ENCODE peak calls at places on chromosomes 12 and 14, in six cellular contexts. L is CD8-positive, alpha-beta memory T cell; K is fibroblast of lung; O is ascending aorta; S is thoracic aorta; N is body of pancreas. P is an unnamed sample.

GRCh38 chr12:115223322-115223721 is 539.3 kb upstream of the TBX3 start:
- DNase-seq in L (no peak), K (peak; percentile 85), O (no peak), S (no peak), N (no peak), P (no peak)

GRCh38 chr14:97779140-97779539 is 982.0 kb downstream of the VRK1 start:
- DNase-seq in L (no peak), K (no peak), O (no peak), S (no peak), N (no peak), P (no peak)

GRCh38 chr12:11651377-11651776 is 1.9 kb downstream of the ETV6 start:
- DNase-seq in L (no peak), K (peak; percentile 12), O (no peak), S (no peak), N (no peak), P (no peak)

GRCh38 chr12:102769323-102769916 is 147.6 kb downstream of the PAH start:
- DNase-seq in L (peak; percentile 47), K (peak; percentile 54), O (peak; percentile 67), S (no peak), N (peak; percentile 55), P (peak; percentile 61)

GRCh38 chr12:95998611-95999300 is 2.6 kb upstream of the HAL start:
- DNase-seq in L (peak; percentile 61), K (peak; percentile 69), O (no peak), S (no peak), N (peak; percentile 74), P (peak; percentile 61)

GRCh38 chr14:84036863-84037262 is 1493.1 kb upstream of the FLRT2 start:
- DNase-seq in L (no peak), K (peak; percentile 62), O (no peak), S (no peak), N (no peak), P (no peak)

GRCh38 chr12:3032770-3033537 is 44.2 kb upstream of the TSPAN9 start:
- DNase-seq in L (no peak), K (no peak), O (no peak), S (no peak), N (peak; percentile 31), P (no peak)

GRCh38 chr12:116459921-116460666 is 99.1 kb upstream of the MAP1LC3B2 start:
- DNase-seq in L (no peak), K (no peak), O (no peak), S (no peak), N (no peak), P (no peak)

GRCh38 chr14:64556526-64556925 is 6.8 kb downstream of the PPP1R36 start:
- DNase-seq in L (no peak), K (peak; percentile 86), O (no peak), S (no peak), N (no peak), P (no peak)

GRCh38 chr12:14618990-14619389 is 51.3 kb upstream of the PLBD1 start:
- DNase-seq in L (no peak), K (peak; percentile 33), O (no peak), S (no peak), N (peak; percentile 30), P (no peak)

GRCh38 chr12:102483466-102483865 is 3.1 kb upstream of the IGF1 start:
- DNase-seq in L (no peak), K (no peak), O (no peak), S (no peak), N (no peak), P (no peak)

GRCh38 chr12:107347261-107347660 is 253.9 kb upstream of the CRY1 start:
- DNase-seq in L (no peak), K (no peak), O (no peak), S (no peak), N (no peak), P (no peak)

GRCh38 chr14:60327447-60328331 is 78.7 kb downstream of the PPM1A start:
- DNase-seq in L (peak; percentile 49), K (peak; percentile 30), O (no peak), S (no peak), N (peak; percentile 75), P (no peak)

GRCh38 chr14:44989497-44990440 is 27.8 kb downstream of the TOGARAM1 start:
- DNase-seq in L (no peak), K (no peak), O (no peak), S (no peak), N (no peak), P (no peak)

GRCh38 chr14:99562848-99563748 is 40.9 kb downstream of the CCDC85C start:
- DNase-seq in L (no peak), K (peak; percentile 72), O (peak; percentile 80), S (no peak), N (peak; percentile 95), P (peak; percentile 89)

GRCh38 chr14:84814391-84814790 is 715.6 kb upstream of the FLRT2 start:
- DNase-seq in L (no peak), K (no peak), O (no peak), S (no peak), N (no peak), P (no peak)

GRCh38 chr14:77882098-77882497 is 82.2 kb downstream of the ADCK1 start:
- DNase-seq in L (no peak), K (no peak), O (no peak), S (no peak), N (peak; percentile 54), P (no peak)

GRCh38 chr12:102406033-102406584 is 74.3 kb downstream of the IGF1 start:
- DNase-seq in L (no peak), K (peak; percentile 23), O (no peak), S (no peak), N (peak; percentile 52), P (peak; percentile 55)

GRCh38 chr14:35331605-35332516 is 39.7 kb downstream of the PSMA6 start:
- DNase-seq in L (no peak), K (peak; percentile 75), O (no peak), S (no peak), N (peak; percentile 84), P (no peak)

GRCh38 chr14:89317051-89317691 is 99.9 kb downstream of the FOXN3 start:
- DNase-seq in L (no peak), K (no peak), O (no peak), S (no peak), N (no peak), P (no peak)

GRCh38 chr12:34297126-34297789 is 275.0 kb downstream of the ALG10 start:
- DNase-seq in L (peak; percentile 7), K (no peak), O (peak; percentile 21), S (no peak), N (no peak), P (no peak)
- H3K4me3 ChIP-seq in L (no peak overlapping the region), K (no peak overlapping the region), O (no peak overlapping the region), S (no peak overlapping the region), N (no peak overlapping the region), P (no peak overlapping the region)

GRCh38 chr14:22978873-22979671 is 3.3 kb downstream of the AJUBA start:
- DNase-seq in L (no peak), K (no peak), O (no peak), S (no peak), N (no peak), P (no peak)

GRCh38 chr14:22981090-22982012 is 1.0 kb downstream of the AJUBA start:
- DNase-seq in L (no peak), K (no peak), O (peak; percentile 73), S (no peak), N (no peak), P (no peak)

GRCh38 chr14:22979748-22980392 is 2.5 kb downstream of the AJUBA start:
- DNase-seq in L (no peak), K (no peak), O (peak; percentile 61), S (no peak), N (no peak), P (no peak)

GRCh38 chr14:22982013-22982476 is 306 bp downstream of the AJUBA start:
- DNase-seq in L (no peak), K (no peak), O (no peak), S (no peak), N (no peak), P (no peak)

DNA sequence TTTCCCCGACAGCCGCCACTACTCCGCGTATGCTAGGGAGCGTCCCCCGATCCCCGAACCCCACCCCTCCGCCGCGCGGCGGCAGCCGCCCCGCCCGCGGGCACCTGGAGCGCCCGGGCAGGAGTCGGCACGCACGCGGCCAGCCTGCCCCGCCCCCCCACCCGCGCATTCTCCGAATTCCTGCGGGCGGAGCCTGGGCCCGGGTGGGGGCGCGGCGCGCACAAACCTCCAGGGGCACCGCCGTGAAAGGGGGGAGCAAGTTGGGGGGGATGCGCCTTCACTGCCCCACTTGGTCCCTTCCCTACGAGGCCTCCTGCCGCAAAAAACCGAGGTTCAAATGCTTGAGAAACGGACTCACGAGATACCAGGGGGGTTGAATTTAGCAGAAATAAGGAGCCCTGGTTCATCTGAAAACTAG is 1.7 kb downstream of the AJUBA start:
- DNase-seq in L (peak; percentile 55), K (no peak), O (peak; percentile 72), S (no peak), N (peak; percentile 38), P (peak; percentile 57)
- H3K4me1 ChIP-seq in L (peaks cover 18% of the 10 kb centered on the region), K (peaks cover 29% of the 10 kb centered on the region), O (peaks cover 5% of the 10 kb centered on the region), S (peaks cover 39% of the 10 kb centered on the region), N (peaks cover 71% of the 10 kb centered on the region), P (peaks cover 44% of the 10 kb centered on the region)

DNA sequence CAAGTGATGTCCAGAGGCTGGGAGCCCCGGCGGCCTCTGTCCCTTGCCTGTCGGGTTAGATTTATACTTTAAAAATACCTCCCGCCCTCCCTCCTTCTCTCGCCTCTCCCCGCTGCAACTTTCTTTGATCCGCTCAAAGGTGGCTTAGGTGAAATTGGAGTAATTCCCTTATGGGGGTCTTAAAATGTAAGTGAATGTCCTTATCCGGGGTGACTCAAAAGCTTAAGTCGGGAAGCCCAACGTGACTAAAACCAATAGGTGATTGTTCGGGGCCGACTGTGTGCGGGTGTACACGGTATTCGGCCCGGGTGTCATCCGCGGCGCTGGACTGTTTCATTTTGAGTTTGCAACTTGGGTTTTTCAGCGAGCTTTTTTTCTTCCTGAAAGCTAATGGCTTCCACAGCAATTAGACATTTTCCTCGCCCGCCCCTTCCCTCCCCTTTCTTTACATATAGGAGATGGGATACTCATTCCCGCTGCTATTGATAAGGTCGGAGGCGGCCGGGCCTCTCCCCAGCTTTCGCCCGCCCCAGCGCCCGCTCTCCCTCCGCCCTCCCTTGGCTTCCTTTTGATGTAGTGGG is 2.0 kb upstream of the CCND2 start:
- DNase-seq in L (peak; percentile 59), K (no peak), O (no peak), S (no peak), N (no peak), P (no peak)
- H3K27me3 ChIP-seq in L (peaks cover 3% of the 10 kb centered on the region), K (peaks cover 79% of the 10 kb centered on the region), O (no peaks in the 10 kb centered on the region), S (no peaks in the 10 kb centered on the region), N (no peaks in the 10 kb centered on the region), P (peaks cover 96% of the 10 kb centered on the region)

GRCh38 chr14:24086193-24086955 is 7.7 kb upstream of the PCK2 start:
- DNase-seq in L (no peak), K (no peak), O (no peak), S (no peak), N (no peak), P (no peak)

GRCh38 chr14:24082411-24083080 is 11.2 kb downstream of the CPNE6 start:
- DNase-seq in L (no peak), K (no peak), O (no peak), S (no peak), N (no peak), P (no peak)

GRCh38 chr14:24085215-24085614 is 8.9 kb upstream of the PCK2 start:
- DNase-seq in L (no peak), K (no peak), O (no peak), S (no peak), N (no peak), P (no peak)

GRCh38 chr14:24083462-24083861 is 10.6 kb upstream of the PCK2 start:
- DNase-seq in L (no peak), K (no peak), O (no peak), S (no peak), N (no peak), P (no peak)

DNA sequence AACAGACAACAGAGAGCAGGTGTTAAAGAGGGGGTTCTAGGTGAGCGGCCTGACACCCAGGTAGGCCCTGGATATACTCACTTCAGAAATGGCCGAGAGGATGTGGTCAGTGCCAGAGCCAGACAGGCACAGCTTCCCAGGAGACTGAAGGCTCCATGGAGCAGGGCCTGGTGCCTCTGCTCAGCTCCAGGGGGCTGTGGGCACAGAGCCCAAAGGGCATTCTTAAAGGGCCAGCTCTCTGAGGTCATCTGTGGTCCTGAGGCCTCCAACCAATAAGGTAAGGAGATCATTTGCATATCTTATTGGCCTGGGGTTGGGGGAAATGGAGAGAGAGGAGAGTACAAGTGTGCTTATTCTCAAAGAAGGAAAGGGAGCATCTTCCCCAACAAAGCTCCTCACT is 9.7 kb upstream of the PCK2 start:
- DNase-seq in L (no peak), K (no peak), O (no peak), S (no peak), N (no peak), P (no peak)
- H3K4me3 ChIP-seq in L (no peak overlapping the region), K (no peak overlapping the region), O (no peak overlapping the region), S (no peak overlapping the region), N (no peak overlapping the region), P (no peak overlapping the region)

P was measured in HAP-1.